ENCODE peak calls at places on chromosomes 5 and 9, in seven cellular contexts. T is BE2C, K is mammary epithelial cell, W is GM12865, L is IMR-90, J is kidney epithelial cell, X is fibroblast of mammary gland. C is an unnamed sample.

GRCh38 chr5:162214551-162214950 is 147.0 kb downstream of the GABRG2 start:
- DNase-seq in W (no peak), L (no peak), T (no peak), X (no peak), K (no peak), J (no peak), C (no peak)

GRCh38 chr5:6907320-6907918 is 194.2 kb downstream of the TENT4A start:
- DNase-seq in L (no peak), K (no peak), X (no peak), J (no peak), W (no peak), T (no peak), C (no peak)

GRCh38 chr9:14670718-14671117 is 22.5 kb downstream of the ZDHHC21 start:
- DNase-seq in K (peak), W (no peak), L (peak), X (peak), T (no peak), J (no peak), C (no peak)

GRCh38 chr9:122055668-122056067 is 37.4 kb downstream of the TTLL11 start:
- DNase-seq in X (no peak), K (no peak), J (no peak), L (no peak), T (no peak), W (no peak), C (no peak)

GRCh38 chr9:120474579-120475243 is 105.3 kb downstream of the CDK5RAP2 start:
- DNase-seq in K (no peak), J (no peak), X (peak), W (no peak), L (peak), T (no peak), C (no peak)

GRCh38 chr5:14373685-14374084 is 207.9 kb upstream of the OTULINL start:
- DNase-seq in K (no peak), W (no peak), L (no peak), T (no peak), J (no peak), X (no peak), C (no peak)

GRCh38 chr9:107226431-107226830 is 56.6 kb upstream of the RAD23B start:
- DNase-seq in X (peak), T (peak), K (no peak), J (no peak), L (no peak), W (no peak), C (no peak)

GRCh38 chr9:74800226-74800625 is 87.5 kb downstream of the TRPM6 start:
- DNase-seq in L (no peak), K (no peak), J (no peak), T (no peak), W (no peak), X (no peak), C (no peak)

GRCh38 chr9:121700165-121700830 is 48.9 kb downstream of the DAB2IP start:
- DNase-seq in X (peak), K (peak), J (no peak), W (peak), T (peak), L (peak), C (no peak)

GRCh38 chr5:66222455-66222854 is 78.4 kb downstream of the SREK1 start:
- DNase-seq in T (no peak), K (no peak), L (no peak), W (peak), J (no peak), X (no peak), C (no peak)

GRCh38 chr9:93464395-93464794 is 11.0 kb upstream of the FAM120AOS start:
- DNase-seq in L (no peak), W (peak), X (no peak), J (no peak), K (no peak), T (no peak), C (no peak)

GRCh38 chr9:128818839-128819715 is 777 bp downstream of the ENDOG start:
- DNase-seq in X (no peak), L (no peak), J (no peak), K (peak), T (peak), W (peak), C (no peak)

GRCh38 chr5:11851965-11852745 is 52.1 kb downstream of the CTNND2 start:
- DNase-seq in J (no peak), W (no peak), T (no peak), K (no peak), L (no peak), X (no peak), C (peak)

GRCh38 chr9:14314929-14315753 is 1.2 kb upstream of the NFIB start:
- DNase-seq in K (peak), L (peak), J (no peak), T (peak), X (peak), W (no peak), C (peak)

GRCh38 chr5:154610321-154611154 is 132.5 kb upstream of the HAND1 start:
- DNase-seq in J (peak), X (peak), K (peak), W (peak), L (peak), T (peak), C (peak)

GRCh38 chr5:110917161-110917875 is 154.2 kb upstream of the TSLP start:
- DNase-seq in J (no peak), T (no peak), K (no peak), W (no peak), L (peak), X (peak), C (peak)

GRCh38 chr5:134555889-134556311 is 30.4 kb downstream of the JADE2 start:
- DNase-seq in K (peak), X (peak), L (peak), W (peak), T (peak), J (no peak), C (no peak)

GRCh38 chr5:139481580-139482049 is 943 bp downstream of the STING1 start:
- DNase-seq in W (peak), T (no peak), L (peak), J (no peak), K (peak), X (peak), C (no peak)

GRCh38 chr9:94821098-94821930 is 94.8 kb downstream of the AOPEP start:
- DNase-seq in K (no peak), T (no peak), X (no peak), W (peak), L (no peak), J (no peak), C (no peak)

GRCh38 chr5:169089343-169089742 is 211.6 kb downstream of the SLIT3 start:
- DNase-seq in W (no peak), L (no peak), K (peak), X (no peak), J (no peak), T (no peak), C (no peak)

GRCh38 chr5:34658023-34658422 is 1.9 kb downstream of the RAI14 start:
- DNase-seq in J (no peak), X (peak), T (no peak), K (no peak), L (peak), W (no peak), C (no peak)
- TF ChIP-seq CTCF in J (peak), X (peak), T (no peak), K (no peak), L (peak), W (no peak), C (peak)

DNA sequence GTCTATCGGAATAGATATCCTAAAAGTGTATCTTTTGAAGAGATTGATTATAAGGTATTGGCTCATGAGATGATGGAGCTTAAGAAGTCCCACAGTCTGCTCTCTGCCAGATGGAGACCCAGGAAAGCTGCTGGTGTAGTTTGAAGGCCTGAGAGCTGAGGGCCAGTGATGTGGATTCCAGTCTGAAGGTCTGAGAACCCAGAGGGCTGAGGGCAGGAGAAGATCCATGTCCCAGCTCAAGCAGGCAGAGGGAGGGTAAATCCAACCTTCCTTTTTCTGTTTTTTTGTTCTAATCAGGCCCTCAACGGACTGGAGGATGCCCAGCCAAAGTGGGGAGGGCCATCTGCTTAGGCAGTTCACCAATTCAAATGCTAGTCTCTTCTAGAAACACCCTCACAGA is 11.0 kb upstream of the ABL1 start:
- DNase-seq in L (no peak), T (no peak), K (no peak), W (no peak), X (no peak), J (no peak), C (no peak)
- H3K4me3 ChIP-seq in L (no peak), T (no peak), K (no peak), W (no peak), X (no peak), J (no peak), C (no peak)

GRCh38 chr9:754150-754931 is 87.2 kb upstream of the DMRT1 start:
- DNase-seq in J (no peak), T (no peak), W (no peak), L (no peak), X (no peak), K (no peak), C (no peak)
- TF ChIP-seq CTCF in J (no peak), T (no peak), W (no peak), L (no peak), X (no peak), K (no peak), C (no peak)

DNA sequence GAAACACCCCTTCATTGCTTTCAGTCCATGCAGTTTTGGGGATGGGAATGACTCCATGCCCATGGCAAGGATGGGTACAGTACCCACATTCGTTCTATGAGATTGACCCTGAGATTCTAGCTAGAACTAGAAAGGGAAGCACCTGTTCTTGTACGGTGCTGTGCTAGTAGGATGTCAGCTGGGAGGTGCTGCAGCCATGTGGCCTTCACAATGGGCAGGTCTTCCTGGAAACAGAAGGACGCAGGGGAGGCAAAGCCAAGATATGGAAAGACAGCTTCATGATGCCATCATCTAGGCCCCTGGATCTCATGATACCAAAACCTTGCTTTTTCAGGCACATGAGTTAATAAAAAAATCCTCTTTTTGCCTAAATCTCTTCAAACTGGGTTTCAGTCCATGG is 10.5 kb upstream of the FGF1 start:
- DNase-seq in K (no peak), L (no peak), T (no peak), W (no peak), J (no peak), X (no peak), C (no peak)
- H3K4me3 ChIP-seq in K (no peak), L (no peak), T (no peak), W (no peak), J (no peak), X (no peak), C (no peak)

C was measured in astrocyte of the cerebellum.